ENCODE peak calls at places on chromosomes 4 and X, in four cellular contexts. One of them, this sample, is unnamed.

GRCh38 chr4:30760560-30760959 is 40.4 kb downstream of the PCDH7 start:
- DNase-seq in CD8-positive, alpha-beta T cell: no peak
- DNase-seq in HS-5: no peak
- DNase-seq in activated T-helper 1 cell treated with anti-CD3 and anti-CD28 coated beads, Interleukin-2, amount 50 U/mL, for 16 hours: no peak
- DNase-seq in this sample: no peak

GRCh38 chr4:137740192-137740591 is 207.9 kb upstream of the PCDH18 start:
- DNase-seq in HS-5: no peak
- DNase-seq in activated T-helper 1 cell treated with anti-CD3 and anti-CD28 coated beads, Interleukin-2, amount 50 U/mL, for 16 hours: no peak
- DNase-seq in CD8-positive, alpha-beta T cell: no peak
- DNase-seq in this sample: no peak

GRCh38 chrX:119181491-119181890 is 53.9 kb upstream of the KIAA1210 start:
- DNase-seq in activated T-helper 1 cell treated with anti-CD3 and anti-CD28 coated beads, Interleukin-2, amount 50 U/mL, for 16 hours: no peak
- DNase-seq in HS-5: no peak
- DNase-seq in CD8-positive, alpha-beta T cell: no peak
- DNase-seq in this sample: no peak

GRCh38 chr4:30719363-30720020 is 677 bp upstream of the PCDH7 start:
- DNase-seq in activated T-helper 1 cell treated with anti-CD3 and anti-CD28 coated beads, Interleukin-2, amount 50 U/mL, for 16 hours: no peak
- DNase-seq in CD8-positive, alpha-beta T cell: no peak
- DNase-seq in HS-5: no peak
- DNase-seq in this sample: peak; percentile 36

GRCh38 chr4:57679969-57680368 is 569.8 kb upstream of the IGFBP7 start:
- DNase-seq in HS-5: no peak
- DNase-seq in activated T-helper 1 cell treated with anti-CD3 and anti-CD28 coated beads, Interleukin-2, amount 50 U/mL, for 16 hours: no peak
- DNase-seq in CD8-positive, alpha-beta T cell: no peak
- DNase-seq in this sample: no peak

GRCh38 chrX:22433292-22434070 is 160.8 kb downstream of the CBLL2 start:
- DNase-seq in CD8-positive, alpha-beta T cell: no peak
- DNase-seq in activated T-helper 1 cell treated with anti-CD3 and anti-CD28 coated beads, Interleukin-2, amount 50 U/mL, for 16 hours: no peak
- DNase-seq in HS-5: no peak
- DNase-seq in this sample: no peak

GRCh38 chr4:27692098-27692679 is 831.5 kb downstream of the STIM2 start:
- DNase-seq in CD8-positive, alpha-beta T cell: no peak
- DNase-seq in HS-5: no peak
- DNase-seq in activated T-helper 1 cell treated with anti-CD3 and anti-CD28 coated beads, Interleukin-2, amount 50 U/mL, for 16 hours: no peak
- DNase-seq in this sample: no peak

GRCh38 chr4:185716008-185716976 is 95.7 kb downstream of the SORBS2 start:
- DNase-seq in activated T-helper 1 cell treated with anti-CD3 and anti-CD28 coated beads, Interleukin-2, amount 50 U/mL, for 16 hours: no peak
- DNase-seq in HS-5: no peak
- DNase-seq in CD8-positive, alpha-beta T cell: no peak
- DNase-seq in this sample: no peak

GRCh38 chr4:123120473-123120872 is 198.1 kb upstream of the NUDT6 start:
- DNase-seq in activated T-helper 1 cell treated with anti-CD3 and anti-CD28 coated beads, Interleukin-2, amount 50 U/mL, for 16 hours: no peak
- DNase-seq in HS-5: peak; percentile 62
- DNase-seq in CD8-positive, alpha-beta T cell: no peak
- DNase-seq in this sample: no peak

GRCh38 chr4:43550981-43551627 is 658.6 kb downstream of the GRXCR1 start:
- DNase-seq in CD8-positive, alpha-beta T cell: no peak
- DNase-seq in HS-5: no peak
- DNase-seq in activated T-helper 1 cell treated with anti-CD3 and anti-CD28 coated beads, Interleukin-2, amount 50 U/mL, for 16 hours: no peak
- DNase-seq in this sample: no peak

GRCh38 chr4:121712001-121712655 is 15.3 kb upstream of the ANXA5 start:
- DNase-seq in HS-5: no peak
- DNase-seq in activated T-helper 1 cell treated with anti-CD3 and anti-CD28 coated beads, Interleukin-2, amount 50 U/mL, for 16 hours: no peak
- DNase-seq in CD8-positive, alpha-beta T cell: no peak
- DNase-seq in this sample: no peak

GRCh38 chrX:112197845-112198244 is 115.3 kb upstream of the TRPC5 start:
- DNase-seq in HS-5: no peak
- DNase-seq in activated T-helper 1 cell treated with anti-CD3 and anti-CD28 coated beads, Interleukin-2, amount 50 U/mL, for 16 hours: no peak
- DNase-seq in CD8-positive, alpha-beta T cell: no peak
- DNase-seq in this sample: no peak

This sample was measured in mesothelial cell of epicardium.